ENCODE peak calls at places on chromosomes 11 and 22, in four cellular contexts. One of them, this sample, is unnamed.

GRCh38 chr11:17992916-17993315 is 19.9 kb downstream of the SERGEF start:
- DNase-seq in heart left ventricle: no peak
- DNase-seq in CD8-positive, alpha-beta memory T cell: no peak
- DNase-seq in body of pancreas: peak; percentile 18
- DNase-seq in this sample: no peak

GRCh38 chr11:2178906-2179494 is 7.4 kb upstream of the TH start:
- DNase-seq in heart left ventricle: no peak
- DNase-seq in CD8-positive, alpha-beta memory T cell: no peak
- DNase-seq in body of pancreas: peak; percentile 55
- DNase-seq in this sample: no peak

GRCh38 chr11:57800444-57801184 is 39.0 kb downstream of the CTNND1 start:
- DNase-seq in heart left ventricle: no peak
- DNase-seq in CD8-positive, alpha-beta memory T cell: peak; percentile 65
- DNase-seq in body of pancreas: peak; percentile 39
- DNase-seq in this sample: no peak

GRCh38 chr11:9851366-9851765 is 187.5 kb downstream of the SWAP70 start:
- DNase-seq in heart left ventricle: no peak
- DNase-seq in CD8-positive, alpha-beta memory T cell: no peak
- DNase-seq in body of pancreas: no peak
- DNase-seq in this sample: no peak

GRCh38 chr11:32902089-32902665 is 9.6 kb downstream of the QSER1 start:
- DNase-seq in heart left ventricle: no peak
- DNase-seq in CD8-positive, alpha-beta memory T cell: no peak
- DNase-seq in body of pancreas: no peak
- DNase-seq in this sample: no peak

GRCh38 chr11:66330931-66331330 is 5.3 kb downstream of the RIN1 start:
- DNase-seq in heart left ventricle: no peak
- DNase-seq in CD8-positive, alpha-beta memory T cell: no peak
- DNase-seq in body of pancreas: no peak
- DNase-seq in this sample: peak; percentile 44

GRCh38 chr11:131483877-131484276 is 113.5 kb downstream of the NTM start:
- DNase-seq in heart left ventricle: no peak
- DNase-seq in CD8-positive, alpha-beta memory T cell: no peak
- DNase-seq in body of pancreas: no peak
- DNase-seq in this sample: no peak

GRCh38 chr11:94934362-94934761 is 39.0 kb downstream of the CWC15 start:
- DNase-seq in heart left ventricle: no peak
- DNase-seq in CD8-positive, alpha-beta memory T cell: no peak
- DNase-seq in body of pancreas: no peak
- DNase-seq in this sample: no peak

GRCh38 chr22:37428649-37429586 is 1.6 kb upstream of the ELFN2 start:
- DNase-seq in heart left ventricle: no peak
- DNase-seq in CD8-positive, alpha-beta memory T cell: peak; percentile 60
- DNase-seq in body of pancreas: peak; percentile 51
- DNase-seq in this sample: no peak

GRCh38 chr11:507727-508515 is 879 bp upstream of the RNH1 start:
- DNase-seq in heart left ventricle: no peak
- DNase-seq in CD8-positive, alpha-beta memory T cell: no peak
- DNase-seq in body of pancreas: no peak
- DNase-seq in this sample: no peak

GRCh38 chr11:3982431-3982830 is 112.2 kb upstream of the RRM1 start:
- DNase-seq in heart left ventricle: no peak
- DNase-seq in CD8-positive, alpha-beta memory T cell: no peak
- DNase-seq in body of pancreas: no peak
- DNase-seq in this sample: no peak

GRCh38 chr22:50308597-50308935 is 1.1 kb upstream of the PLXNB2 start:
- DNase-seq in heart left ventricle: peak; percentile 90
- DNase-seq in CD8-positive, alpha-beta memory T cell: no peak
- DNase-seq in body of pancreas: peak; percentile 52
- DNase-seq in this sample: peak; percentile 82

GRCh38 chr11:35584321-35584720 is 33.9 kb upstream of the FJX1 start:
- DNase-seq in heart left ventricle: no peak
- DNase-seq in CD8-positive, alpha-beta memory T cell: no peak
- DNase-seq in body of pancreas: no peak
- DNase-seq in this sample: no peak

GRCh38 chr11:99015634-99016454 is 4.9 kb upstream of the CNTN5 start:
- DNase-seq in heart left ventricle: no peak
- DNase-seq in CD8-positive, alpha-beta memory T cell: peak; percentile 19
- DNase-seq in body of pancreas: no peak
- DNase-seq in this sample: no peak

GRCh38 chr11:115699733-115700132 is 195.5 kb upstream of the CADM1 start:
- DNase-seq in heart left ventricle: peak; percentile 49
- DNase-seq in CD8-positive, alpha-beta memory T cell: no peak
- DNase-seq in body of pancreas: no peak
- DNase-seq in this sample: no peak

GRCh38 chr11:104541706-104542105 is 356.6 kb downstream of the CASP12 start:
- DNase-seq in heart left ventricle: no peak
- DNase-seq in CD8-positive, alpha-beta memory T cell: no peak
- DNase-seq in body of pancreas: no peak
- DNase-seq in this sample: no peak

GRCh38 chr11:104549019-104549418 is 349.2 kb downstream of the CASP12 start:
- DNase-seq in heart left ventricle: no peak
- DNase-seq in CD8-positive, alpha-beta memory T cell: no peak
- DNase-seq in body of pancreas: no peak
- DNase-seq in this sample: no peak

GRCh38 chr11:104547996-104548661 is 350.1 kb downstream of the CASP12 start:
- DNase-seq in heart left ventricle: no peak
- DNase-seq in CD8-positive, alpha-beta memory T cell: no peak
- DNase-seq in body of pancreas: no peak
- DNase-seq in this sample: no peak

DNA sequence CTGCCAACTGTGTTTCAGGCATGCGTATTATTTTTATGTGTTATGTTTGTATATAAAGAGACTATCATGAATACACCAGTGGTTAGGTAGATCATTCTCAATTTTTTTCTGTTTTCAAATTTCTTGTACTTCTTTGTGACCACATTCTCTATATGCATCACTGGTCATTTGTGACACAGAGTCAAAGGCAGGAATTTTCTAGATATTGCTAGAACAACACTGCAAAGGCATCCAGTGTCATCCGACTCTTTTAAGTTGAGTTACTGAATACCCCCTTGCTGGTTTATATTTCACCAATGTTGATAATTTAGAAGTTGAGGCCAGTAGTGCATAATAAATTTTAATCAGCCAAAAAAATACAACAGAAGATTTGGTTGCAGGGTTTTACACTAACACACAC is 351.8 kb downstream of the CASP12 start:
- DNase-seq in heart left ventricle: no peak
- DNase-seq in CD8-positive, alpha-beta memory T cell: no peak
- DNase-seq in body of pancreas: no peak
- DNase-seq in this sample: no peak
- H3K4me1 ChIP-seq in heart left ventricle: no peaks in the 10 kb centered on the region
- H3K4me1 ChIP-seq in CD8-positive, alpha-beta memory T cell: no peaks in the 10 kb centered on the region
- H3K4me1 ChIP-seq in body of pancreas: no peaks in the 10 kb centered on the region
- H3K4me1 ChIP-seq in this sample: no peaks in the 10 kb centered on the region

GRCh38 chr22:44359496-44360110 is 46.9 kb upstream of the SHISAL1 start:
- DNase-seq in heart left ventricle: no peak
- DNase-seq in CD8-positive, alpha-beta memory T cell: no peak
- DNase-seq in body of pancreas: no peak
- DNase-seq in this sample: peak; percentile 40

GRCh38 chr22:44361391-44362126 is 48.8 kb upstream of the SHISAL1 start:
- DNase-seq in heart left ventricle: no peak
- DNase-seq in CD8-positive, alpha-beta memory T cell: no peak
- DNase-seq in body of pancreas: no peak
- DNase-seq in this sample: peak; percentile 30

GRCh38 chr22:44360686-44361381 is 48.1 kb upstream of the SHISAL1 start:
- DNase-seq in heart left ventricle: no peak
- DNase-seq in CD8-positive, alpha-beta memory T cell: no peak
- DNase-seq in body of pancreas: no peak
- DNase-seq in this sample: peak; percentile 54

GRCh38 chr22:44358723-44359440 is 46.1 kb upstream of the SHISAL1 start:
- DNase-seq in heart left ventricle: no peak
- DNase-seq in CD8-positive, alpha-beta memory T cell: no peak
- DNase-seq in body of pancreas: peak; percentile 2
- DNase-seq in this sample: peak; percentile 31

DNA sequence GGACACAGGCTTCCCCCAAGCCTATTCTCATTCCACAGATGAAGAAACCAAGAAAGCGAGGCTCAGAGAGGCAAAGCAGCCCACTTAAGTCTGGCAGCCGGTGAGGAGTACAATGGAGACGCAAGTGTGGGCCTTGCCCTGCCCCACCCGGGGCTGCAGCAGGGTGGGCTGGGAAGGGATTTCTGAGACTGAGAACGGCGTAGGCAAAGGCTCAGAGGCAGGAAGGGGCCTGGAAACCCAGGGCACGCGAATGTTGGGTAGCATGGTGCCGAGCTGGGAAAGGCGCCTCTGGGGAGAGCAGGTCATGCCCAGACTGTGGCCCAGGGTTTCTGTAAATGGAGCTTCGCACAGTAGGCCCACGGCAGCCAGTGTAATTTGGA is 47.5 kb upstream of the SHISAL1 start:
- DNase-seq in heart left ventricle: no peak
- DNase-seq in CD8-positive, alpha-beta memory T cell: no peak
- DNase-seq in body of pancreas: no peak
- DNase-seq in this sample: no peak
- H3K27me3 ChIP-seq in heart left ventricle: no peaks in the 10 kb centered on the region
- H3K27me3 ChIP-seq in CD8-positive, alpha-beta memory T cell: no peaks in the 10 kb centered on the region
- H3K27me3 ChIP-seq in body of pancreas: no peaks in the 10 kb centered on the region
- H3K27me3 ChIP-seq in this sample: no peaks in the 10 kb centered on the region

GRCh38 chr22:43007519-43008102 is 7.3 kb downstream of the PACSIN2 start:
- DNase-seq in heart left ventricle: no peak
- DNase-seq in CD8-positive, alpha-beta memory T cell: no peak
- DNase-seq in body of pancreas: peak; percentile 95
- DNase-seq in this sample: no peak
- H3K4me1 ChIP-seq in heart left ventricle: peaks cover 4% of the 10 kb centered on the region
- H3K4me1 ChIP-seq in CD8-positive, alpha-beta memory T cell: no peaks in the 10 kb centered on the region
- H3K4me1 ChIP-seq in body of pancreas: peaks cover 97% of the 10 kb centered on the region
- H3K4me1 ChIP-seq in this sample: peaks cover 26% of the 10 kb centered on the region

DNA sequence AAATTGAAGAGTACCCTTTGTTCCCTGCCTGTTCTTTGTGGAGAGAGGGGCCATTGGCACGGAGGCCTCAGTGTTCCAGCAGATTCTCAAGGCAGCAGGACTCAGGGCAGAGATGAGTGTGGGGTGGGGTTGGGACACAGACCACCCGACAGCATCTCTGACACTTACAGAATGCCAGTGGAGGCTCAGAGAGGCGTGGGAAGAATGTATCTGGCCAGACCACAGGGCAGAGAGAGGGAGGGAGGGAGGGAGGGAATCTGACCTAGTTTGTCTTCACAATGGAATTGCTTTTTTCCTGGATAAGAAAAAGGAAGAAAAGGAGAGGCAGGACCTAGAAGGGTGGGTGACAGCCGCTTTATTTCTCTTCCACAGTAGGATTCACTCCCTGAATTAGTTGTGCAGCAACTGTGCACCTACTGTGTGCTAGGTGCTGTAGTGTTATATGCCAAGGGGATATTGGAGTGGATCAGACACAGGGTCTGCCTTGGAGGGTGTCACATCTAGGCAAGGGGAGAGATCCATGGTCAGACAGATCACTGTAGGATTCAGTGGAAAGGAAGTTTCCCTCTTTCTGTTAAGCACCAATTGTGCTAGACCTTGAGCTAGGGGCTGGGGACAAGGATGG is 3.7 kb downstream of the KCNK4 start:
- DNase-seq in heart left ventricle: no peak
- DNase-seq in CD8-positive, alpha-beta memory T cell: no peak
- DNase-seq in body of pancreas: no peak
- DNase-seq in this sample: no peak
- H3K27me3 ChIP-seq in heart left ventricle: peaks cover 74% of the 10 kb centered on the region
- H3K27me3 ChIP-seq in CD8-positive, alpha-beta memory T cell: peaks cover 72% of the 10 kb centered on the region
- H3K27me3 ChIP-seq in body of pancreas: peaks cover 42% of the 10 kb centered on the region
- H3K27me3 ChIP-seq in this sample: peaks cover 42% of the 10 kb centered on the region